ENCODE peak calls at places on chromosome 18, in seven cellular contexts. M, O, U, Q, W, P and A are unnamed samples.
A peak's percentile ranks its signal among the peaks of the same experiment; 100 is the strongest.

GRCh38 chr18:76445741-76446232 is 49.3 kb downstream of the ZNF516 start:
- DNase-seq in M (no peak), O (no peak), U (no peak), Q (no peak), W (no peak), P (peak; percentile 55), A (no peak)

GRCh38 chr18:28804512-28805214 is 627.7 kb upstream of the CDH2 start:
- DNase-seq in M (no peak), O (no peak), U (no peak), Q (no peak), W (no peak), P (no peak), A (no peak)

GRCh38 chr18:56903686-56904085 is 243.2 kb upstream of the BOD1L2 start:
- DNase-seq in M (no peak), O (no peak), U (no peak), Q (no peak), W (no peak), P (no peak), A (no peak)

GRCh38 chr18:57715073-57715472 is 88.0 kb downstream of the ATP8B1 start:
- DNase-seq in M (no peak), O (no peak), U (no peak), Q (no peak), W (no peak), P (no peak), A (no peak)

GRCh38 chr18:57060814-57061213 is 86.1 kb upstream of the BOD1L2 start:
- DNase-seq in M (no peak), O (no peak), U (no peak), Q (no peak), W (no peak), P (no peak), A (peak; percentile 18)

GRCh38 chr18:14912967-14913366 is 165.0 kb downstream of the ANKRD30B start:
- DNase-seq in M (no peak), O (no peak), U (no peak), Q (no peak), W (no peak), P (no peak), A (no peak)

GRCh38 chr18:48203961-48204666 is 205.1 kb downstream of the ZBTB7C start:
- DNase-seq in M (no peak), O (no peak), U (no peak), Q (no peak), W (peak; percentile 25), P (no peak), A (peak; percentile 52)

GRCh38 chr18:74963820-74964446 is 245.0 kb downstream of the PTGR3 start:
- DNase-seq in M (peak; percentile 13), O (peak; percentile 76), U (peak; percentile 61), Q (peak; percentile 33), W (peak; percentile 63), P (peak; percentile 67), A (peak; percentile 43)

GRCh38 chr18:55588001-55588875 is at the start of gene TCF4:
- DNase-seq in M (peak; percentile 86), O (peak; percentile 73), U (peak; percentile 53), Q (no peak), W (peak; percentile 38), P (peak; percentile 86), A (peak; percentile 71)

GRCh38 chr18:58991127-58991798 is 126.6 kb downstream of the ZNF532 start:
- DNase-seq in M (no peak), O (no peak), U (peak; percentile 27), Q (no peak), W (peak; percentile 65), P (no peak), A (no peak)

GRCh38 chr18:11872479-11873136 is 21.4 kb downstream of the CHMP1B start:
- DNase-seq in M (peak; percentile 52), O (peak; percentile 47), U (no peak), Q (peak; percentile 36), W (peak; percentile 74), P (peak; percentile 40), A (peak; percentile 56)

GRCh38 chr18:3153107-3153704 is 66.6 kb downstream of the MYOM1 start:
- DNase-seq in M (no peak), O (no peak), U (no peak), Q (no peak), W (peak; percentile 22), P (no peak), A (no peak)

GRCh38 chr18:47115205-47115604 is 35.1 kb downstream of the HDHD2 start:
- DNase-seq in M (no peak), O (no peak), U (no peak), Q (no peak), W (no peak), P (no peak), A (no peak)

DNA sequence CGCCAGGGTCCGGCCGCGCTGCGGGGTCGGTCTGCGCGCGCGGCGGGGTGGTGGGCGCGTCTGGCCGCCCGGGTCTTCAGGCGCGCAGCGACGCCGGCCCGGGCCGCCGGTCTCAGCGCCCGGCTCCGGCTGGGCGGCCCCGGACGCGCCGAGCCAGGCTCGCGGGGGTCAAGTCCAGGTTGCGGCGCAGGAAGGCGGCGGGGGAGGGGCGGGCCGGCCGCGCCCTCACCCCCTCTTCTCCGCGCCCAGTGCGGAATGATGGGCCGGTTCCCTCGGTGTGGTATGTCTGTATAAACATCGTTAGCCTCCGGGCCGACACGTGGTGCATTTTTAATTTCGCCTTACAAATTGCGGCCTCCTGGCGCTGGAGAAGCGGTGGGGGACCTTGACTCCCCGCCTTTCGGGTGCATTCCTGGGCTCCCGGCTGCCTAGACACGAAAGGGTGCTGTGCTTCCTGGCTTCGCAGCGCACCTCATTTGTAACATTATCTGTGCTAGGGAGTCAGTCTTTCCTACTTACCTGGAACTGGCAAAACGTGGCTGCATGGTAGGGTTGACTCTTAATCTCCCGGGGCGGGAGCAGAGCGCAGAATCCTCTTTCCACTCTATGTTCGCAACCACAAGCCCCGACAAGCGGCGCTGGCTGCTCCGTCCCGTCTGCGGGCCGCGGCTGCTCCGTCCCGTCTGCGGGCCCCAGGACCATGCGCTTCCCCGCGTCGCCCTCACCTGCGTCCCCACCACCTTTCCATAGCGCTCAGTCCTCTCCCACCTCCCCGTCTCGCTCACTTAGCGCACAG is 69.0 kb downstream of the CTAGE1 start:
- DNase-seq in M (peak; percentile 68), O (peak; percentile 80), U (no peak), Q (no peak), W (peak; percentile 77), P (peak; percentile 66), A (peak; percentile 84)
- TF ChIP-seq EZH2phosphoT487 in M (peak; percentile 90), O (no peak), U (no peak), Q (no peak), W (no peak), P (no peak), A (peak; percentile 26)

GRCh38 chr18:21298351-21298750 is 56.3 kb downstream of the GREB1L start:
- DNase-seq in M (no peak), O (no peak), U (no peak), Q (no peak), W (peak; percentile 19), P (peak; percentile 15), A (no peak)
- H3K27ac ChIP-seq in M (peak overlapping the region; percentile 24), O (no peak overlapping the region), U (no peak overlapping the region), Q (no peak overlapping the region), W (no peak overlapping the region), P (no peak overlapping the region), A (no peak overlapping the region)

GRCh38 chr18:49561127-49561376 is 805 bp upstream of the LIPG start:
- DNase-seq in M (no peak), O (no peak), U (no peak), Q (no peak), W (no peak), P (peak; percentile 40), A (no peak)
- TF ChIP-seq EZH2 in M (no peak), O (peak; percentile 14), U (no peak), Q (no peak), W (no peak), P (no peak), A (no peak)

GRCh38 chr18:50131591-50131990 is 63.4 kb downstream of the MYO5B start:
- DNase-seq in M (no peak), O (no peak), U (peak; percentile 44), Q (no peak), W (peak; percentile 7), P (no peak), A (no peak)

GRCh38 chr18:50133526-50133925 is 61.4 kb downstream of the MYO5B start:
- DNase-seq in M (no peak), O (peak; percentile 41), U (no peak), Q (no peak), W (no peak), P (no peak), A (no peak)

GRCh38 chr18:50138181-50139064 is 56.5 kb downstream of the MYO5B start:
- DNase-seq in M (no peak), O (no peak), U (no peak), Q (no peak), W (peak; percentile 14), P (no peak), A (no peak)

DNA sequence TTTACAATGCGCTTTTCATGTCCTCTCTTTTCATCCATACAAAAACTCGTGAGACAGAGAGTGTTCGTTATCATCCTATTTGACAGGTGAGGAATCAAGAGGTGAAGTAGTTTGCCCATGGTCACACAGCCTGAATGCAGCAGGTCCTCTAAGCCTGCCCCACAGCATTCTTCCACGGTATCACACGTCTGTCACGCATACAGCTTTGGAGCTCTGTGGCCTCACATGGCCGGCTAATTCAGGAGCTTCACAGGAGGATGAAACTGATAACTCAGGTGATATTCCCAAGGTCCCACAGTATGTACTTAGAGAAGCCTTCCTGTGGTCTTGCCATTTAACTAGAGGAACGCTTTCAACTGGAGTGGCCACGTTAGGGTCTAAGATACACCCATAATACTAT is 59.0 kb downstream of the MYO5B start:
- DNase-seq in M (no peak), O (no peak), U (no peak), Q (no peak), W (no peak), P (no peak), A (no peak)
- TF ChIP-seq EZH2phosphoT487 in M (no peak), O (no peak), U (no peak), Q (no peak), W (no peak), P (no peak), A (no peak)

GRCh38 chr18:78408623-78409022 is 571.0 kb upstream of the SALL3 start:
- DNase-seq in M (no peak), O (no peak), U (no peak), Q (no peak), W (no peak), P (no peak), A (no peak)

GRCh38 chr18:78410094-78410786 is 569.4 kb upstream of the SALL3 start:
- DNase-seq in M (no peak), O (no peak), U (no peak), Q (no peak), W (no peak), P (no peak), A (no peak)

GRCh38 chr18:78405763-78406162 is 573.9 kb upstream of the SALL3 start:
- DNase-seq in M (no peak), O (no peak), U (no peak), Q (no peak), W (no peak), P (no peak), A (no peak)

GRCh38 chr18:78407456-78407823 is 572.2 kb upstream of the SALL3 start:
- DNase-seq in M (no peak), O (no peak), U (no peak), Q (no peak), W (no peak), P (no peak), A (no peak)

GRCh38 chr18:78406743-78407455 is 572.7 kb upstream of the SALL3 start:
- DNase-seq in M (no peak), O (no peak), U (no peak), Q (no peak), W (no peak), P (no peak), A (peak; percentile 39)
- H3K27ac ChIP-seq in M (no peak overlapping the region), O (no peak overlapping the region), U (no peak overlapping the region), Q (no peak overlapping the region), W (no peak overlapping the region), P (no peak overlapping the region), A (no peak overlapping the region)